ENCODE peak calls at places on chromosomes 16 and 17, in eight cellular contexts. One of them, this sample, is unnamed.

GRCh38 chr17:38719943-38720641 is 10.0 kb upstream of the CISD3 start:
- DNase-seq in COR-L47: no peak
- DNase-seq in epithelial cell of prostate: no peak
- DNase-seq in CD4-positive, CD25-positive, alpha-beta regulatory T cell: no peak
- DNase-seq in transverse colon: no peak
- DNase-seq in activated CD4-positive, alpha-beta T cell treated with anti-CD3 and anti-CD28 coated beads, Interleukin-2, amount 50 U/mL, for 48 hours: no peak
- DNase-seq in T-helper 17 cell: no peak
- DNase-seq in NCI-H510A treated with DMSO at 0.1 percent for 48 hours: no peak
- DNase-seq in this sample: peak

GRCh38 chr17:58370716-58371115 is 18.7 kb upstream of the SUPT4H1 start:
- DNase-seq in COR-L47: no peak
- DNase-seq in epithelial cell of prostate: no peak
- DNase-seq in CD4-positive, CD25-positive, alpha-beta regulatory T cell: no peak
- DNase-seq in transverse colon: no peak
- DNase-seq in activated CD4-positive, alpha-beta T cell treated with anti-CD3 and anti-CD28 coated beads, Interleukin-2, amount 50 U/mL, for 48 hours: no peak
- DNase-seq in T-helper 17 cell: no peak
- DNase-seq in NCI-H510A treated with DMSO at 0.1 percent for 48 hours: no peak
- DNase-seq in this sample: no peak

GRCh38 chr16:1258906-1259759 is 3.3 kb downstream of the TPSD1 start:
- DNase-seq in COR-L47: peak
- DNase-seq in epithelial cell of prostate: no peak
- DNase-seq in CD4-positive, CD25-positive, alpha-beta regulatory T cell: no peak
- DNase-seq in transverse colon: no peak
- DNase-seq in activated CD4-positive, alpha-beta T cell treated with anti-CD3 and anti-CD28 coated beads, Interleukin-2, amount 50 U/mL, for 48 hours: no peak
- DNase-seq in T-helper 17 cell: no peak
- DNase-seq in NCI-H510A treated with DMSO at 0.1 percent for 48 hours: no peak
- DNase-seq in this sample: no peak

GRCh38 chr17:46191332-46192210 is 1.7 kb downstream of the KANSL1 start:
- DNase-seq in COR-L47: peak
- DNase-seq in epithelial cell of prostate: no peak
- DNase-seq in CD4-positive, CD25-positive, alpha-beta regulatory T cell: no peak
- DNase-seq in transverse colon: peak
- DNase-seq in activated CD4-positive, alpha-beta T cell treated with anti-CD3 and anti-CD28 coated beads, Interleukin-2, amount 50 U/mL, for 48 hours: no peak
- DNase-seq in T-helper 17 cell: no peak
- DNase-seq in NCI-H510A treated with DMSO at 0.1 percent for 48 hours: peak
- DNase-seq in this sample: no peak

GRCh38 chr16:11084484-11085024 is 140.2 kb downstream of the CLEC16A start:
- DNase-seq in COR-L47: no peak
- DNase-seq in epithelial cell of prostate: no peak
- DNase-seq in CD4-positive, CD25-positive, alpha-beta regulatory T cell: no peak
- DNase-seq in transverse colon: no peak
- DNase-seq in activated CD4-positive, alpha-beta T cell treated with anti-CD3 and anti-CD28 coated beads, Interleukin-2, amount 50 U/mL, for 48 hours: no peak
- DNase-seq in T-helper 17 cell: no peak
- DNase-seq in NCI-H510A treated with DMSO at 0.1 percent for 48 hours: no peak
- DNase-seq in this sample: no peak

GRCh38 chr17:36992701-36993100 is 43.9 kb downstream of the AATF start:
- DNase-seq in COR-L47: no peak
- DNase-seq in epithelial cell of prostate: no peak
- DNase-seq in CD4-positive, CD25-positive, alpha-beta regulatory T cell: no peak
- DNase-seq in transverse colon: no peak
- DNase-seq in activated CD4-positive, alpha-beta T cell treated with anti-CD3 and anti-CD28 coated beads, Interleukin-2, amount 50 U/mL, for 48 hours: no peak
- DNase-seq in T-helper 17 cell: no peak
- DNase-seq in NCI-H510A treated with DMSO at 0.1 percent for 48 hours: no peak
- DNase-seq in this sample: no peak

GRCh38 chr17:66423436-66423922 is 121.1 kb downstream of the PRKCA start:
- DNase-seq in COR-L47: no peak
- DNase-seq in epithelial cell of prostate: no peak
- DNase-seq in CD4-positive, CD25-positive, alpha-beta regulatory T cell: no peak
- DNase-seq in transverse colon: no peak
- DNase-seq in activated CD4-positive, alpha-beta T cell treated with anti-CD3 and anti-CD28 coated beads, Interleukin-2, amount 50 U/mL, for 48 hours: no peak
- DNase-seq in T-helper 17 cell: no peak
- DNase-seq in NCI-H510A treated with DMSO at 0.1 percent for 48 hours: no peak
- DNase-seq in this sample: no peak

GRCh38 chr16:75293746-75294145 is 42.3 kb upstream of the BCAR1 start:
- DNase-seq in COR-L47: no peak
- DNase-seq in epithelial cell of prostate: no peak
- DNase-seq in CD4-positive, CD25-positive, alpha-beta regulatory T cell: no peak
- DNase-seq in transverse colon: no peak
- DNase-seq in activated CD4-positive, alpha-beta T cell treated with anti-CD3 and anti-CD28 coated beads, Interleukin-2, amount 50 U/mL, for 48 hours: no peak
- DNase-seq in T-helper 17 cell: no peak
- DNase-seq in NCI-H510A treated with DMSO at 0.1 percent for 48 hours: no peak
- DNase-seq in this sample: no peak

GRCh38 chr17:78883533-78884131 is 19.4 kb downstream of the CEP295NL start:
- DNase-seq in COR-L47: peak
- DNase-seq in epithelial cell of prostate: no peak
- DNase-seq in CD4-positive, CD25-positive, alpha-beta regulatory T cell: no peak
- DNase-seq in transverse colon: peak
- DNase-seq in activated CD4-positive, alpha-beta T cell treated with anti-CD3 and anti-CD28 coated beads, Interleukin-2, amount 50 U/mL, for 48 hours: no peak
- DNase-seq in T-helper 17 cell: no peak
- DNase-seq in NCI-H510A treated with DMSO at 0.1 percent for 48 hours: peak
- DNase-seq in this sample: peak